ENCODE peak calls at places on chromosomes 7 and 10, in seven cellular contexts. One of them, this sample, is unnamed.

GRCh38 chr7:13179011-13179574 is 491.7 kb downstream of the ARL4A start:
- DNase-seq in mammary epithelial cell: no peak
- DNase-seq in CD8-positive, alpha-beta T cell: no peak
- DNase-seq in heart right ventricle: no peak
- DNase-seq in GM23338: no peak
- DNase-seq in PC-3: peak; percentile 30
- DNase-seq in breast epithelium: no peak
- DNase-seq in this sample: no peak

GRCh38 chr10:131516285-131516684 is 204.8 kb upstream of the TCERG1L start:
- DNase-seq in mammary epithelial cell: no peak
- DNase-seq in CD8-positive, alpha-beta T cell: no peak
- DNase-seq in heart right ventricle: no peak
- DNase-seq in GM23338: no peak
- DNase-seq in PC-3: no peak
- DNase-seq in breast epithelium: no peak
- DNase-seq in this sample: no peak

GRCh38 chr10:97278491-97278989 is 13.9 kb downstream of the ARHGAP19 start:
- DNase-seq in mammary epithelial cell: peak; percentile 36
- DNase-seq in CD8-positive, alpha-beta T cell: no peak
- DNase-seq in heart right ventricle: no peak
- DNase-seq in GM23338: peak; percentile 57
- DNase-seq in PC-3: peak; percentile 68
- DNase-seq in breast epithelium: no peak
- DNase-seq in this sample: no peak

GRCh38 chr7:159141660-159142059 is 3.0 kb downstream of the VIPR2 start:
- DNase-seq in mammary epithelial cell: no peak
- DNase-seq in CD8-positive, alpha-beta T cell: no peak
- DNase-seq in heart right ventricle: peak; percentile 42
- DNase-seq in GM23338: peak; percentile 55
- DNase-seq in PC-3: no peak
- DNase-seq in breast epithelium: no peak
- DNase-seq in this sample: no peak

GRCh38 chr7:141200191-141201108 is 126.6 kb downstream of the TMEM178B start:
- DNase-seq in mammary epithelial cell: no peak
- DNase-seq in CD8-positive, alpha-beta T cell: no peak
- DNase-seq in heart right ventricle: no peak
- DNase-seq in GM23338: no peak
- DNase-seq in PC-3: no peak
- DNase-seq in breast epithelium: no peak
- DNase-seq in this sample: no peak

GRCh38 chr7:128747327-128748079 is 8.3 kb downstream of the CALU start:
- DNase-seq in mammary epithelial cell: no peak
- DNase-seq in CD8-positive, alpha-beta T cell: no peak
- DNase-seq in heart right ventricle: no peak
- DNase-seq in GM23338: no peak
- DNase-seq in PC-3: no peak
- DNase-seq in breast epithelium: no peak
- DNase-seq in this sample: no peak

GRCh38 chr7:85426487-85426960 is 239.7 kb upstream of the SEMA3D start:
- DNase-seq in mammary epithelial cell: no peak
- DNase-seq in CD8-positive, alpha-beta T cell: no peak
- DNase-seq in heart right ventricle: no peak
- DNase-seq in GM23338: no peak
- DNase-seq in PC-3: no peak
- DNase-seq in breast epithelium: no peak
- DNase-seq in this sample: no peak

GRCh38 chr10:70296406-70296899 is 12.6 kb upstream of the NPFFR1 start:
- DNase-seq in mammary epithelial cell: peak; percentile 73
- DNase-seq in CD8-positive, alpha-beta T cell: no peak
- DNase-seq in heart right ventricle: peak; percentile 88
- DNase-seq in GM23338: no peak
- DNase-seq in PC-3: peak; percentile 96
- DNase-seq in breast epithelium: peak; percentile 73
- DNase-seq in this sample: peak; percentile 85

GRCh38 chr7:148296994-148297644 is 293.4 kb upstream of the C7orf33 start:
- DNase-seq in mammary epithelial cell: no peak
- DNase-seq in CD8-positive, alpha-beta T cell: no peak
- DNase-seq in heart right ventricle: no peak
- DNase-seq in GM23338: peak; percentile 43
- DNase-seq in PC-3: peak; percentile 18
- DNase-seq in breast epithelium: no peak
- DNase-seq in this sample: no peak
- TF ChIP-seq CTCF in mammary epithelial cell: no peak
- TF ChIP-seq CTCF in CD8-positive, alpha-beta T cell: no peak
- TF ChIP-seq CTCF in heart right ventricle: no peak
- TF ChIP-seq CTCF in GM23338: peak; percentile 34
- TF ChIP-seq CTCF in PC-3: peak; percentile 37
- TF ChIP-seq CTCF in breast epithelium: no peak
- TF ChIP-seq CTCF in this sample: peak; percentile 10

GRCh38 chr7:35828817-35829216 is 28.0 kb downstream of the SEPTIN7 start:
- DNase-seq in mammary epithelial cell: peak; percentile 76
- DNase-seq in CD8-positive, alpha-beta T cell: no peak
- DNase-seq in heart right ventricle: no peak
- DNase-seq in GM23338: no peak
- DNase-seq in PC-3: no peak
- DNase-seq in breast epithelium: no peak
- DNase-seq in this sample: no peak
- H3K4me3 ChIP-seq in mammary epithelial cell: no peak overlapping the region
- H3K4me3 ChIP-seq in CD8-positive, alpha-beta T cell: no peak overlapping the region
- H3K4me3 ChIP-seq in heart right ventricle: no peak overlapping the region
- H3K4me3 ChIP-seq in GM23338: no peak overlapping the region
- H3K4me3 ChIP-seq in PC-3: no peak overlapping the region
- H3K4me3 ChIP-seq in breast epithelium: no peak overlapping the region
- H3K4me3 ChIP-seq in this sample: no peak overlapping the region

DNA sequence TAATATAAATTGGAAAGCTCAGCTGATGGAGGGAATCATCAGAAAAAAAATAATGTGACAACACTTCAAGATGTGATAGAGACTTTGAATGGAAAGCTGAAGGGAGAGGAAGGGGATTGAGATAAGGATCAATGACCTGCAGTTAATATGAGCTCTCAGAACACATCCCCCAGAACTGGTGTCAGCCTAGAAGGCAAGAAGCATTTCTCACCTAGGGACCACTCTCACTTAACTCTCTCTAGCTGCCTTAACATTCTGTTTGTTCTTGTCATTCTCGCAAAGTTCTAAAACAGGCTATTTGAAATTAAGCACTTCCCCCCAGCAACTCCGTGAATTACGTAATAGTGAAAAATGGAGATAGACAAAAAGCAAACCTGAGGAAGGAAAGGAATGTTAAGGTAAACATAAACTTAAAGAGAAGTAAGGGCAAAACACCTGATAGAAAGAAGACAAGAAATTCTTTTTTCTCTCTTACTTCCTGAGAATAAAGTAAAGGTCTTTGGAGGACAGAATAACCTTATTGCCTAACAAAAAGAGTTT is 1.2 kb upstream of the MPP7 start:
- DNase-seq in mammary epithelial cell: no peak
- DNase-seq in CD8-positive, alpha-beta T cell: no peak
- DNase-seq in heart right ventricle: no peak
- DNase-seq in GM23338: no peak
- DNase-seq in PC-3: no peak
- DNase-seq in breast epithelium: no peak
- DNase-seq in this sample: no peak
- H3K27ac ChIP-seq in mammary epithelial cell: no peak overlapping the region
- H3K27ac ChIP-seq in CD8-positive, alpha-beta T cell: no peak overlapping the region
- H3K27ac ChIP-seq in heart right ventricle: no peak overlapping the region
- H3K27ac ChIP-seq in GM23338: no peak overlapping the region
- H3K27ac ChIP-seq in PC-3: no peak overlapping the region
- H3K27ac ChIP-seq in breast epithelium: no peak overlapping the region
- H3K27ac ChIP-seq in this sample: no peak overlapping the region

DNA sequence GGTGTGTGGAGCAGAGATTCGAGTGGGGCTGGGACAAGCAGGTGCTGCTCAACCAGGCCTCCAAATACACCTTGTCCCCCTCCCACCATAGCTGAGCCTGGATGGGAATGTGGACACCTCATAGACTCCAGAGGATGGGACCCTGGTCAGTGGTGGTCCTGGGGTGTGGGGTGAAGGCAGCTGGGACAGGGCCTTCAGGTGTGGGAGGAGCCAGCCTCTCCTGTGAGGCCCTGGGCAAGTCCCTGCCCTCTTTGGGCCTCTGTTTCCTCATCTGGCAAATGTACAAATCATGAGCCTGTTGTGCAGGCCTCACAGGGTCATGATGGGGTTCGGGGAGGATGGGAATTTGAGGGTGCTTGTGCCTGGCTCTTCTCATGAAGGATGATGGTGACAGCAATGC is 362.9 kb upstream of the NUPR2 start:
- DNase-seq in mammary epithelial cell: no peak
- DNase-seq in CD8-positive, alpha-beta T cell: no peak
- DNase-seq in heart right ventricle: no peak
- DNase-seq in GM23338: no peak
- DNase-seq in PC-3: no peak
- DNase-seq in breast epithelium: no peak
- DNase-seq in this sample: no peak
- TF ChIP-seq CTCF in mammary epithelial cell: no peak
- TF ChIP-seq CTCF in CD8-positive, alpha-beta T cell: no peak
- TF ChIP-seq CTCF in heart right ventricle: no peak
- TF ChIP-seq CTCF in GM23338: no peak
- TF ChIP-seq CTCF in PC-3: no peak
- TF ChIP-seq CTCF in breast epithelium: no peak
- TF ChIP-seq CTCF in this sample: no peak

DNA sequence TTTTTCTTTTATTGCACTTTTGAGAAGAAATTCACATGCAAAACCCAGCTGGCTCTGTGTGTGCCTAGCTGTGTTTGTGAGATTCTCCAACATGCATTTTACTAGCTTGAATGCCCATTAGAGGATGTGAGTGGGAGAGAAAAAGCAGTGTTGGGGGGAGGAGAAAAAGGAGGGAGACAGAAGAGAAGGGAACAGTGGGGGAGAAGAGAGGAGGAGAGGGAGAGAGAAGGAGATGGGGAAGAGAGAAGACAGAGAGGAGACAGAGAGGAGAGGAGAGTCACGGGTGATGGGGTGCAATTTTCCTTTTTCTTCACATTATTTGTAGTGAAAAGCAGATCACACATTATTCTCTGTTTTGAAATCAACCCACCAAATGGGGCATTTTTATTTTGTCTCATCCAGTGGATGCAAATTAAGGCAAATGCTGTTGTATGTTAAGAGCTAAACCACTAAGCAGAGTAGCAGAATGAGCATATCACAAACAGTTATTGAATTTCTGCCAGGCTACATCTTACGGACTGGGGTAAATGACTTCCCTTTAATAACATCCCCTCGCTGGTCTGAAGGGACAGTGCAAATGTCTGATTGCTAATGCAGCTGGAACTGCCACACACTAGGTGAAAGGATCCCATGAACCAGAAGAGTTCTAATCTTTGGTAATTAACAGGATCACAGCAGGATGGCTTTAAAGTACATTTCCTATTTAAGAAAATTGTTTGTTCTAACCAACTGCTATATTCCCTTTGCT is 870 bp downstream of the LRRN3 start:
- DNase-seq in mammary epithelial cell: no peak
- DNase-seq in CD8-positive, alpha-beta T cell: no peak
- DNase-seq in heart right ventricle: no peak
- DNase-seq in GM23338: no peak
- DNase-seq in PC-3: no peak
- DNase-seq in breast epithelium: no peak
- DNase-seq in this sample: no peak
- H3K4me3 ChIP-seq in mammary epithelial cell: no peak overlapping the region
- H3K4me3 ChIP-seq in CD8-positive, alpha-beta T cell: peak overlapping the region; percentile 53
- H3K4me3 ChIP-seq in heart right ventricle: peak overlapping the region; percentile 48
- H3K4me3 ChIP-seq in GM23338: no peak overlapping the region
- H3K4me3 ChIP-seq in PC-3: no peak overlapping the region
- H3K4me3 ChIP-seq in breast epithelium: peak overlapping the region; percentile 27
- H3K4me3 ChIP-seq in this sample: no peak overlapping the region

This sample was measured in RWPE2.